ENCODE peak calls at places on chromosomes 12 and 14, in four cellular contexts. V, Y, B and R are unnamed samples.

GRCh38 chr14:69008411-69008810 is 29.3 kb upstream of the ACTN1 start:
- DNase-seq in B (peak; percentile 23), V (no peak), Y (no peak), R (peak; percentile 26)

GRCh38 chr14:58941666-58942065 is 246.8 kb upstream of the DAAM1 start:
- DNase-seq in Y (no peak), B (peak; percentile 84), V (no peak), R (peak; percentile 55)

GRCh38 chr14:53183611-53184010 is 30.5 kb upstream of the DDHD1 start:
- DNase-seq in B (peak; percentile 60), Y (no peak), V (no peak), R (peak; percentile 29)

GRCh38 chr12:104877107-104877705 is 80.9 kb downstream of the SLC41A2 start:
- DNase-seq in V (peak; percentile 6), Y (peak; percentile 9), B (peak; percentile 49), R (peak; percentile 49)

GRCh38 chr12:6369916-6370575 is 5.3 kb downstream of the SCNN1A start:
- DNase-seq in Y (no peak), B (no peak), V (no peak), R (peak; percentile 40)

GRCh38 chr14:31261859-31262739 is 54.5 kb upstream of the HECTD1 start:
- DNase-seq in B (peak; percentile 69), V (no peak), Y (no peak), R (no peak)

GRCh38 chr12:52307836-52308806 is 13.1 kb downstream of the KRT83 start:
- DNase-seq in V (no peak), Y (no peak), B (peak; percentile 45), R (peak; percentile 43)

GRCh38 chr12:27178723-27179398 is 65.2 kb upstream of the STK38L start:
- DNase-seq in Y (no peak), B (peak; percentile 29), V (no peak), R (peak; percentile 32)

GRCh38 chr14:24089890-24090289 is 4.2 kb upstream of the PCK2 start:
- DNase-seq in B (no peak), Y (no peak), V (no peak), R (no peak)

GRCh38 chr14:24436355-24437019 is 6.1 kb downstream of the SDR39U1 start:
- DNase-seq in Y (peak; percentile 86), B (peak; percentile 79), V (no peak), R (peak; percentile 65)

GRCh38 chr14:34053666-34054065 is 102.8 kb upstream of the EGLN3 start:
- DNase-seq in V (no peak), Y (no peak), B (peak; percentile 40), R (peak; percentile 31)

GRCh38 chr14:100410056-100410565 is 87.0 kb downstream of the SLC25A47 start:
- DNase-seq in B (no peak), Y (no peak), V (no peak), R (peak; percentile 61)

GRCh38 chr14:100376751-100377171 is 53.6 kb downstream of the SLC25A47 start:
- DNase-seq in B (peak; percentile 29), Y (no peak), V (no peak), R (peak; percentile 49)

GRCh38 chr12:96218989-96219678 is 25.0 kb downstream of the ELK3 start:
- DNase-seq in V (no peak), Y (no peak), B (no peak), R (peak; percentile 29)

GRCh38 chr12:69555461-69555860 is 29.8 kb upstream of the CCT2 start:
- DNase-seq in B (peak; percentile 94), Y (no peak), V (no peak), R (peak; percentile 80)

GRCh38 chr14:61177279-61178225 is 103.6 kb downstream of the TMEM30B start:
- DNase-seq in B (peak; percentile 49), Y (no peak), V (no peak), R (peak; percentile 61)

GRCh38 chr12:116919247-116919671 is 8.5 kb downstream of the FBXW8 start:
- DNase-seq in Y (no peak), V (no peak), B (no peak), R (no peak)

GRCh38 chr12:110844551-110845395 is 2.0 kb upstream of the CCDC63 start:
- DNase-seq in V (no peak), Y (no peak), B (peak; percentile 58), R (peak; percentile 78)

GRCh38 chr14:31510222-31510621 is 22.4 kb upstream of the GPR33 start:
- DNase-seq in Y (peak; percentile 9), V (no peak), B (peak; percentile 8), R (peak; percentile 9)

GRCh38 chr14:59705245-59705644 is 128.6 kb upstream of the CCDC175 start:
- DNase-seq in B (no peak), Y (no peak), V (no peak), R (no peak)

GRCh38 chr12:41368006-41368405 is 179.9 kb downstream of the PDZRN4 start:
- DNase-seq in Y (no peak), B (peak; percentile 0), V (no peak), R (no peak)

GRCh38 chr12:132484891-132485441 is 5.0 kb upstream of the FBRSL1 start:
- DNase-seq in V (no peak), B (no peak), Y (no peak), R (no peak)

GRCh38 chr14:64516969-64517368 is 12.4 kb downstream of the ZBTB1 start:
- DNase-seq in B (no peak), V (no peak), Y (no peak), R (no peak)

GRCh38 chr12:105481906-105482305 is 151.4 kb downstream of the C12orf75 start:
- DNase-seq in Y (no peak), B (peak; percentile 88), V (no peak), R (peak; percentile 32)

GRCh38 chr12:64890873-64891468 is 66.5 kb downstream of the TBC1D30 start:
- DNase-seq in V (no peak), B (peak; percentile 58), Y (peak; percentile 63), R (peak; percentile 56)

GRCh38 chr14:68863610-68864300 is 70.9 kb upstream of the ZFP36L1 start:
- DNase-seq in B (no peak), V (no peak), Y (no peak), R (no peak)

GRCh38 chr14:81208489-81208888 is 12.3 kb downstream of the GTF2A1 start:
- DNase-seq in B (no peak), V (no peak), Y (no peak), R (no peak)

GRCh38 chr14:69921052-69921451 is 41.8 kb downstream of the SMOC1 start:
- DNase-seq in B (peak; percentile 60), Y (no peak), V (no peak), R (peak; percentile 45)

GRCh38 chr12:94272280-94272679 is 123.9 kb downstream of the PLXNC1 start:
- DNase-seq in Y (no peak), V (no peak), B (no peak), R (no peak)

GRCh38 chr14:50321009-50321660 is 9.0 kb downstream of the DMAC2L start:
- DNase-seq in Y (peak; percentile 95), V (peak; percentile 35), B (peak; percentile 88), R (peak; percentile 89)

GRCh38 chr14:63770187-63770807 is 42.4 kb upstream of the SGPP1 start:
- DNase-seq in B (peak; percentile 62), Y (peak; percentile 29), V (peak; percentile 41), R (peak; percentile 49)